ENCODE peak calls at places on chromosome 5, in ten cellular contexts. One of them, this sample, is unnamed.

GRCh38 chr5:107553063-107553676 is 117.6 kb downstream of the EFNA5 start:
- DNase-seq in psoas muscle: no peak
- DNase-seq in esophagus muscularis mucosa: no peak
- DNase-seq in ovary: no peak
- DNase-seq in CD4-positive, alpha-beta memory T cell: no peak
- DNase-seq in mammary epithelial cell: peak; percentile 30
- DNase-seq in prostate gland: no peak
- DNase-seq in left ventricle myocardium inferior: no peak
- DNase-seq in CD4-positive, CD25-positive, alpha-beta regulatory T cell: no peak
- DNase-seq in pancreas: no peak
- DNase-seq in this sample: no peak

GRCh38 chr5:145825751-145826180 is 9.4 kb downstream of the PRELID2 start:
- DNase-seq in mammary epithelial cell: peak; percentile 25
- DNase-seq in pancreas: no peak
- DNase-seq in psoas muscle: no peak
- DNase-seq in prostate gland: no peak
- DNase-seq in CD4-positive, alpha-beta memory T cell: no peak
- DNase-seq in esophagus muscularis mucosa: peak; percentile 53
- DNase-seq in left ventricle myocardium inferior: no peak
- DNase-seq in ovary: no peak
- DNase-seq in CD4-positive, CD25-positive, alpha-beta regulatory T cell: peak; percentile 25
- DNase-seq in this sample: no peak

GRCh38 chr5:163504091-163504931 is 1.1 kb upstream of the MAT2B start:
- DNase-seq in left ventricle myocardium inferior: peak; percentile 23
- DNase-seq in psoas muscle: peak; percentile 57
- DNase-seq in ovary: peak; percentile 55
- DNase-seq in pancreas: peak; percentile 35
- DNase-seq in CD4-positive, CD25-positive, alpha-beta regulatory T cell: peak; percentile 38
- DNase-seq in prostate gland: peak; percentile 43
- DNase-seq in mammary epithelial cell: peak; percentile 59
- DNase-seq in esophagus muscularis mucosa: no peak
- DNase-seq in CD4-positive, alpha-beta memory T cell: peak; percentile 51
- DNase-seq in this sample: peak; percentile 47

GRCh38 chr5:646396-647201 is 34.5 kb downstream of the CEP72 start:
- DNase-seq in left ventricle myocardium inferior: no peak
- DNase-seq in esophagus muscularis mucosa: no peak
- DNase-seq in pancreas: no peak
- DNase-seq in psoas muscle: no peak
- DNase-seq in mammary epithelial cell: no peak
- DNase-seq in CD4-positive, alpha-beta memory T cell: no peak
- DNase-seq in prostate gland: no peak
- DNase-seq in CD4-positive, CD25-positive, alpha-beta regulatory T cell: no peak
- DNase-seq in ovary: peak; percentile 76
- DNase-seq in this sample: no peak

GRCh38 chr5:147530801-147531389 is 21.0 kb upstream of the DPYSL3 start:
- DNase-seq in CD4-positive, CD25-positive, alpha-beta regulatory T cell: no peak
- DNase-seq in esophagus muscularis mucosa: no peak
- DNase-seq in CD4-positive, alpha-beta memory T cell: no peak
- DNase-seq in prostate gland: no peak
- DNase-seq in mammary epithelial cell: peak; percentile 93
- DNase-seq in psoas muscle: no peak
- DNase-seq in ovary: no peak
- DNase-seq in pancreas: no peak
- DNase-seq in left ventricle myocardium inferior: no peak
- DNase-seq in this sample: no peak

GRCh38 chr5:89817841-89818240 is 591.7 kb downstream of the CETN3 start:
- DNase-seq in CD4-positive, CD25-positive, alpha-beta regulatory T cell: no peak
- DNase-seq in mammary epithelial cell: no peak
- DNase-seq in pancreas: no peak
- DNase-seq in left ventricle myocardium inferior: no peak
- DNase-seq in psoas muscle: no peak
- DNase-seq in CD4-positive, alpha-beta memory T cell: no peak
- DNase-seq in esophagus muscularis mucosa: no peak
- DNase-seq in prostate gland: no peak
- DNase-seq in ovary: no peak
- DNase-seq in this sample: no peak

GRCh38 chr5:169795311-169795710 is 158.2 kb downstream of the DOCK2 start:
- DNase-seq in mammary epithelial cell: no peak
- DNase-seq in CD4-positive, CD25-positive, alpha-beta regulatory T cell: no peak
- DNase-seq in psoas muscle: no peak
- DNase-seq in ovary: no peak
- DNase-seq in left ventricle myocardium inferior: no peak
- DNase-seq in CD4-positive, alpha-beta memory T cell: no peak
- DNase-seq in esophagus muscularis mucosa: no peak
- DNase-seq in pancreas: no peak
- DNase-seq in prostate gland: no peak
- DNase-seq in this sample: no peak

GRCh38 chr5:110258460-110258859 is 468.0 kb downstream of the TMEM232 start:
- DNase-seq in prostate gland: no peak
- DNase-seq in ovary: no peak
- DNase-seq in esophagus muscularis mucosa: no peak
- DNase-seq in mammary epithelial cell: peak; percentile 44
- DNase-seq in CD4-positive, alpha-beta memory T cell: no peak
- DNase-seq in pancreas: no peak
- DNase-seq in psoas muscle: no peak
- DNase-seq in left ventricle myocardium inferior: no peak
- DNase-seq in CD4-positive, CD25-positive, alpha-beta regulatory T cell: no peak
- DNase-seq in this sample: no peak

GRCh38 chr5:134445841-134446818 is 34.4 kb upstream of the CDKN2AIPNL start:
- DNase-seq in left ventricle myocardium inferior: no peak
- DNase-seq in pancreas: no peak
- DNase-seq in psoas muscle: peak; percentile 79
- DNase-seq in ovary: no peak
- DNase-seq in mammary epithelial cell: no peak
- DNase-seq in CD4-positive, alpha-beta memory T cell: no peak
- DNase-seq in prostate gland: no peak
- DNase-seq in esophagus muscularis mucosa: no peak
- DNase-seq in CD4-positive, CD25-positive, alpha-beta regulatory T cell: no peak
- DNase-seq in this sample: no peak

GRCh38 chr5:80254767-80255424 is 952 bp downstream of the SERINC5 start:
- DNase-seq in ovary: peak; percentile 37
- DNase-seq in esophagus muscularis mucosa: no peak
- DNase-seq in psoas muscle: no peak
- DNase-seq in CD4-positive, CD25-positive, alpha-beta regulatory T cell: peak; percentile 46
- DNase-seq in mammary epithelial cell: peak; percentile 59
- DNase-seq in CD4-positive, alpha-beta memory T cell: peak; percentile 76
- DNase-seq in left ventricle myocardium inferior: no peak
- DNase-seq in pancreas: no peak
- DNase-seq in prostate gland: peak; percentile 47
- DNase-seq in this sample: peak; percentile 19

GRCh38 chr5:83340511-83340918 is 131.0 kb upstream of the VCAN start:
- DNase-seq in CD4-positive, alpha-beta memory T cell: no peak
- DNase-seq in pancreas: no peak
- DNase-seq in CD4-positive, CD25-positive, alpha-beta regulatory T cell: peak; percentile 53
- DNase-seq in mammary epithelial cell: no peak
- DNase-seq in esophagus muscularis mucosa: no peak
- DNase-seq in prostate gland: no peak
- DNase-seq in left ventricle myocardium inferior: no peak
- DNase-seq in psoas muscle: no peak
- DNase-seq in ovary: no peak
- DNase-seq in this sample: no peak

GRCh38 chr5:37111426-37112382 is 137.5 kb downstream of the CPLANE1 start:
- DNase-seq in CD4-positive, CD25-positive, alpha-beta regulatory T cell: peak; percentile 29
- DNase-seq in left ventricle myocardium inferior: no peak
- DNase-seq in psoas muscle: no peak
- DNase-seq in esophagus muscularis mucosa: no peak
- DNase-seq in pancreas: no peak
- DNase-seq in CD4-positive, alpha-beta memory T cell: no peak
- DNase-seq in prostate gland: no peak
- DNase-seq in ovary: no peak
- DNase-seq in mammary epithelial cell: no peak
- DNase-seq in this sample: no peak

GRCh38 chr5:91386120-91386519 is 3.0 kb upstream of the ARRDC3 start:
- DNase-seq in left ventricle myocardium inferior: no peak
- DNase-seq in prostate gland: no peak
- DNase-seq in esophagus muscularis mucosa: no peak
- DNase-seq in CD4-positive, CD25-positive, alpha-beta regulatory T cell: no peak
- DNase-seq in psoas muscle: no peak
- DNase-seq in mammary epithelial cell: no peak
- DNase-seq in pancreas: no peak
- DNase-seq in ovary: no peak
- DNase-seq in CD4-positive, alpha-beta memory T cell: no peak
- DNase-seq in this sample: no peak

GRCh38 chr5:88686077-88686541 is 196.9 kb downstream of the MEF2C start:
- DNase-seq in left ventricle myocardium inferior: no peak
- DNase-seq in pancreas: no peak
- DNase-seq in CD4-positive, alpha-beta memory T cell: no peak
- DNase-seq in prostate gland: no peak
- DNase-seq in psoas muscle: no peak
- DNase-seq in CD4-positive, CD25-positive, alpha-beta regulatory T cell: no peak
- DNase-seq in mammary epithelial cell: no peak
- DNase-seq in ovary: no peak
- DNase-seq in esophagus muscularis mucosa: no peak
- DNase-seq in this sample: no peak

GRCh38 chr5:90563161-90563560 is 4.6 kb downstream of the ADGRV1 start:
- DNase-seq in left ventricle myocardium inferior: no peak
- DNase-seq in pancreas: no peak
- DNase-seq in ovary: no peak
- DNase-seq in mammary epithelial cell: no peak
- DNase-seq in CD4-positive, CD25-positive, alpha-beta regulatory T cell: no peak
- DNase-seq in esophagus muscularis mucosa: no peak
- DNase-seq in CD4-positive, alpha-beta memory T cell: no peak
- DNase-seq in prostate gland: no peak
- DNase-seq in psoas muscle: no peak
- DNase-seq in this sample: no peak

GRCh38 chr5:92147263-92147662 is 764.1 kb upstream of the ARRDC3 start:
- DNase-seq in left ventricle myocardium inferior: no peak
- DNase-seq in CD4-positive, CD25-positive, alpha-beta regulatory T cell: no peak
- DNase-seq in pancreas: no peak
- DNase-seq in ovary: no peak
- DNase-seq in psoas muscle: no peak
- DNase-seq in prostate gland: no peak
- DNase-seq in esophagus muscularis mucosa: no peak
- DNase-seq in CD4-positive, alpha-beta memory T cell: no peak
- DNase-seq in mammary epithelial cell: no peak
- DNase-seq in this sample: no peak

GRCh38 chr5:74063821-74064598 is 438.0 kb downstream of the ARHGEF28 start:
- DNase-seq in psoas muscle: no peak
- DNase-seq in pancreas: no peak
- DNase-seq in left ventricle myocardium inferior: no peak
- DNase-seq in esophagus muscularis mucosa: no peak
- DNase-seq in CD4-positive, CD25-positive, alpha-beta regulatory T cell: no peak
- DNase-seq in mammary epithelial cell: peak; percentile 80
- DNase-seq in ovary: no peak
- DNase-seq in CD4-positive, alpha-beta memory T cell: no peak
- DNase-seq in prostate gland: no peak
- DNase-seq in this sample: no peak

GRCh38 chr5:59943721-59944120 is 50.2 kb upstream of the PDE4D start:
- DNase-seq in prostate gland: no peak
- DNase-seq in left ventricle myocardium inferior: no peak
- DNase-seq in CD4-positive, CD25-positive, alpha-beta regulatory T cell: no peak
- DNase-seq in CD4-positive, alpha-beta memory T cell: no peak
- DNase-seq in esophagus muscularis mucosa: no peak
- DNase-seq in mammary epithelial cell: no peak
- DNase-seq in psoas muscle: no peak
- DNase-seq in ovary: no peak
- DNase-seq in pancreas: no peak
- DNase-seq in this sample: no peak

GRCh38 chr5:112436139-112436538 is 17.1 kb upstream of the EPB41L4A start:
- DNase-seq in esophagus muscularis mucosa: no peak
- DNase-seq in mammary epithelial cell: no peak
- DNase-seq in ovary: no peak
- DNase-seq in CD4-positive, alpha-beta memory T cell: no peak
- DNase-seq in left ventricle myocardium inferior: no peak
- DNase-seq in prostate gland: no peak
- DNase-seq in psoas muscle: no peak
- DNase-seq in CD4-positive, CD25-positive, alpha-beta regulatory T cell: no peak
- DNase-seq in pancreas: no peak
- DNase-seq in this sample: no peak

DNA sequence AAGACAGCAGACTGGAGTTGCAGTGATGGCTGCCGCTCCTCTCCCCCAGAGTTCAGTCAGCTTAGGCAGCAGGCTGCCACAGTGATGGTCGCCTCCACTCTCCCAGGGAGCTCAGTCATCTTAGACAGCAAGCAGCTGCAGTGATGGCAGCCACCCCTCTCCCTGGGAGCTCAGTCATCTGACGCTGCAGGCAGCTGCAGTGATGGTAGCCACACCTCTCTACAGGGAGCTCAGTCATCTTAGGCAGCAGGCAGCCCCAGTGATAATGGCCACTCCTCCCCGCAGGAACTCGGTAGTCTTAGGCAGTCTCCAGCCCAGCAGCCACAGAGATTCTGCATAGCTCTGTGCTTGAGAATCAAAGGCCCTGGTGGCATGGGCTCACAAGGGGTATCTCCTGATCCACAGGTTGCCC is 582.7 kb downstream of the DTWD2 start:
- DNase-seq in prostate gland: no peak
- DNase-seq in mammary epithelial cell: no peak
- DNase-seq in CD4-positive, CD25-positive, alpha-beta regulatory T cell: no peak
- DNase-seq in esophagus muscularis mucosa: no peak
- DNase-seq in pancreas: no peak
- DNase-seq in left ventricle myocardium inferior: peak; percentile 27
- DNase-seq in ovary: no peak
- DNase-seq in CD4-positive, alpha-beta memory T cell: no peak
- DNase-seq in psoas muscle: no peak
- DNase-seq in this sample: no peak
- H3K4me1 ChIP-seq in prostate gland: no peaks in the 10 kb centered on the region
- H3K4me1 ChIP-seq in mammary epithelial cell: no peaks in the 10 kb centered on the region
- H3K4me1 ChIP-seq in CD4-positive, CD25-positive, alpha-beta regulatory T cell: no peaks in the 10 kb centered on the region
- H3K4me1 ChIP-seq in esophagus muscularis mucosa: no peaks in the 10 kb centered on the region
- H3K4me1 ChIP-seq in pancreas: no peaks in the 10 kb centered on the region
- H3K4me1 ChIP-seq in left ventricle myocardium inferior: peaks cover 9% of the 10 kb centered on the region
- H3K4me1 ChIP-seq in ovary: no peaks in the 10 kb centered on the region
- H3K4me1 ChIP-seq in CD4-positive, alpha-beta memory T cell: no peaks in the 10 kb centered on the region
- H3K4me1 ChIP-seq in psoas muscle: no peaks in the 10 kb centered on the region
- H3K4me1 ChIP-seq in this sample: no peaks in the 10 kb centered on the region

GRCh38 chr5:173826179-173826920 is 61.8 kb upstream of the CPEB4 start:
- DNase-seq in CD4-positive, alpha-beta memory T cell: no peak
- DNase-seq in mammary epithelial cell: no peak
- DNase-seq in prostate gland: no peak
- DNase-seq in left ventricle myocardium inferior: no peak
- DNase-seq in CD4-positive, CD25-positive, alpha-beta regulatory T cell: no peak
- DNase-seq in esophagus muscularis mucosa: no peak
- DNase-seq in pancreas: peak; percentile 41
- DNase-seq in ovary: no peak
- DNase-seq in psoas muscle: no peak
- DNase-seq in this sample: no peak
- H3K4me1 ChIP-seq in CD4-positive, alpha-beta memory T cell: no peaks in the 10 kb centered on the region
- H3K4me1 ChIP-seq in mammary epithelial cell: peaks cover 7% of the 10 kb centered on the region
- H3K4me1 ChIP-seq in prostate gland: no peaks in the 10 kb centered on the region
- H3K4me1 ChIP-seq in left ventricle myocardium inferior: peaks cover 21% of the 10 kb centered on the region
- H3K4me1 ChIP-seq in CD4-positive, CD25-positive, alpha-beta regulatory T cell: peaks cover 4% of the 10 kb centered on the region
- H3K4me1 ChIP-seq in esophagus muscularis mucosa: no peaks in the 10 kb centered on the region
- H3K4me1 ChIP-seq in pancreas: peaks cover 38% of the 10 kb centered on the region
- H3K4me1 ChIP-seq in ovary: peaks cover 8% of the 10 kb centered on the region
- H3K4me1 ChIP-seq in psoas muscle: peaks cover 11% of the 10 kb centered on the region
- H3K4me1 ChIP-seq in this sample: no peaks in the 10 kb centered on the region

GRCh38 chr5:139658501-139658927 is 10.4 kb downstream of the CXXC5 start:
- DNase-seq in esophagus muscularis mucosa: no peak
- DNase-seq in pancreas: peak; percentile 64
- DNase-seq in CD4-positive, alpha-beta memory T cell: no peak
- DNase-seq in prostate gland: no peak
- DNase-seq in psoas muscle: peak; percentile 83
- DNase-seq in left ventricle myocardium inferior: no peak
- DNase-seq in mammary epithelial cell: no peak
- DNase-seq in CD4-positive, CD25-positive, alpha-beta regulatory T cell: no peak
- DNase-seq in ovary: no peak
- DNase-seq in this sample: no peak
- H3K4me1 ChIP-seq in esophagus muscularis mucosa: peaks cover 94% of the 10 kb centered on the region
- H3K4me1 ChIP-seq in pancreas: peaks cover 86% of the 10 kb centered on the region
- H3K4me1 ChIP-seq in CD4-positive, alpha-beta memory T cell: no peaks in the 10 kb centered on the region
- H3K4me1 ChIP-seq in prostate gland: peaks cover 68% of the 10 kb centered on the region
- H3K4me1 ChIP-seq in psoas muscle: peaks cover 98% of the 10 kb centered on the region
- H3K4me1 ChIP-seq in left ventricle myocardium inferior: peaks cover 99% of the 10 kb centered on the region
- H3K4me1 ChIP-seq in mammary epithelial cell: peaks cover 75% of the 10 kb centered on the region
- H3K4me1 ChIP-seq in CD4-positive, CD25-positive, alpha-beta regulatory T cell: no peaks in the 10 kb centered on the region
- H3K4me1 ChIP-seq in ovary: peaks cover 24% of the 10 kb centered on the region
- H3K4me1 ChIP-seq in this sample: peaks cover 90% of the 10 kb centered on the region

GRCh38 chr5:149563461-149563860 is 12.2 kb upstream of the CSNK1A1 start:
- DNase-seq in CD4-positive, CD25-positive, alpha-beta regulatory T cell: no peak
- DNase-seq in ovary: no peak
- DNase-seq in CD4-positive, alpha-beta memory T cell: no peak
- DNase-seq in esophagus muscularis mucosa: no peak
- DNase-seq in psoas muscle: no peak
- DNase-seq in mammary epithelial cell: peak; percentile 29
- DNase-seq in left ventricle myocardium inferior: no peak
- DNase-seq in pancreas: no peak
- DNase-seq in prostate gland: no peak
- DNase-seq in this sample: no peak
- H3K4me1 ChIP-seq in CD4-positive, CD25-positive, alpha-beta regulatory T cell: peaks cover 4% of the 10 kb centered on the region
- H3K4me1 ChIP-seq in ovary: peaks cover 12% of the 10 kb centered on the region
- H3K4me1 ChIP-seq in CD4-positive, alpha-beta memory T cell: peaks cover 8% of the 10 kb centered on the region
- H3K4me1 ChIP-seq in esophagus muscularis mucosa: peaks cover 47% of the 10 kb centered on the region
- H3K4me1 ChIP-seq in psoas muscle: peaks cover 31% of the 10 kb centered on the region
- H3K4me1 ChIP-seq in mammary epithelial cell: peaks cover 36% of the 10 kb centered on the region
- H3K4me1 ChIP-seq in left ventricle myocardium inferior: peaks cover 40% of the 10 kb centered on the region
- H3K4me1 ChIP-seq in pancreas: no peaks in the 10 kb centered on the region
- H3K4me1 ChIP-seq in prostate gland: peaks cover 2% of the 10 kb centered on the region
- H3K4me1 ChIP-seq in this sample: peaks cover 25% of the 10 kb centered on the region